ENCODE peak calls at places on chromosome 21, in five cellular contexts. One of them, this sample, is unnamed.

GRCh38 chr21:35829014-35829525 is 231.3 kb downstream of the SETD4 start:
- DNase-seq in astrocyte of the spinal cord: no peak
- DNase-seq in stomach: no peak
- DNase-seq in fibroblast of the aortic adventitia: no peak
- DNase-seq in fibroblast of lung: no peak
- DNase-seq in this sample: no peak

GRCh38 chr21:35316933-35317332 is 267.8 kb upstream of the RUNX1 start:
- DNase-seq in astrocyte of the spinal cord: peak; percentile 14
- DNase-seq in stomach: no peak
- DNase-seq in fibroblast of the aortic adventitia: peak; percentile 97
- DNase-seq in fibroblast of lung: peak; percentile 87
- DNase-seq in this sample: no peak

GRCh38 chr21:35853321-35853922 is 206.9 kb downstream of the SETD4 start:
- DNase-seq in astrocyte of the spinal cord: no peak
- DNase-seq in stomach: no peak
- DNase-seq in fibroblast of the aortic adventitia: no peak
- DNase-seq in fibroblast of lung: no peak
- DNase-seq in this sample: peak; percentile 27

GRCh38 chr21:42542196-42542595 is 28.5 kb downstream of the SLC37A1 start:
- DNase-seq in astrocyte of the spinal cord: no peak
- DNase-seq in stomach: no peak
- DNase-seq in fibroblast of the aortic adventitia: no peak
- DNase-seq in fibroblast of lung: no peak
- DNase-seq in this sample: no peak

GRCh38 chr21:46402421-46402820 is 56.3 kb upstream of the DIP2A start:
- DNase-seq in astrocyte of the spinal cord: no peak
- DNase-seq in stomach: no peak
- DNase-seq in fibroblast of the aortic adventitia: no peak
- DNase-seq in fibroblast of lung: no peak
- DNase-seq in this sample: no peak

GRCh38 chr21:28822882-28823335 is 169.8 kb downstream of the LTN1 start:
- DNase-seq in astrocyte of the spinal cord: no peak
- DNase-seq in stomach: no peak
- DNase-seq in fibroblast of the aortic adventitia: peak; percentile 64
- DNase-seq in fibroblast of lung: peak; percentile 28
- DNase-seq in this sample: peak; percentile 77

GRCh38 chr21:42657676-42658319 is 4.4 kb downstream of the PDE9A start:
- DNase-seq in astrocyte of the spinal cord: no peak
- DNase-seq in stomach: no peak
- DNase-seq in fibroblast of the aortic adventitia: no peak
- DNase-seq in fibroblast of lung: no peak
- DNase-seq in this sample: no peak

GRCh38 chr21:28723666-28724065 is 269.0 kb downstream of the LTN1 start:
- DNase-seq in astrocyte of the spinal cord: no peak
- DNase-seq in stomach: no peak
- DNase-seq in fibroblast of the aortic adventitia: no peak
- DNase-seq in fibroblast of lung: no peak
- DNase-seq in this sample: no peak

GRCh38 chr21:28633803-28634572 is 358.7 kb downstream of the LTN1 start:
- DNase-seq in astrocyte of the spinal cord: peak; percentile 83
- DNase-seq in stomach: no peak
- DNase-seq in fibroblast of the aortic adventitia: peak; percentile 99
- DNase-seq in fibroblast of lung: peak; percentile 93
- DNase-seq in this sample: peak; percentile 88

GRCh38 chr21:17798796-17799195 is 20.4 kb downstream of the C21orf91 start:
- DNase-seq in astrocyte of the spinal cord: no peak
- DNase-seq in stomach: no peak
- DNase-seq in fibroblast of the aortic adventitia: peak; percentile 11
- DNase-seq in fibroblast of lung: peak; percentile 40
- DNase-seq in this sample: no peak

GRCh38 chr21:10463156-10463555 is 58.2 kb upstream of the TPTE start:
- DNase-seq in astrocyte of the spinal cord: no peak
- DNase-seq in stomach: no peak
- DNase-seq in fibroblast of the aortic adventitia: no peak
- DNase-seq in fibroblast of lung: no peak
- DNase-seq in this sample: no peak

GRCh38 chr21:29155118-29155932 is 24.9 kb downstream of the MAP3K7CL start:
- DNase-seq in astrocyte of the spinal cord: peak; percentile 70
- DNase-seq in stomach: no peak
- DNase-seq in fibroblast of the aortic adventitia: peak; percentile 97
- DNase-seq in fibroblast of lung: peak; percentile 95
- DNase-seq in this sample: peak; percentile 64

GRCh38 chr21:15687208-15687607 is 42.6 kb upstream of the USP25 start:
- DNase-seq in astrocyte of the spinal cord: no peak
- DNase-seq in stomach: no peak
- DNase-seq in fibroblast of the aortic adventitia: no peak
- DNase-seq in fibroblast of lung: peak; percentile 60
- DNase-seq in this sample: peak; percentile 51

GRCh38 chr21:35204125-35204524 is 155.0 kb upstream of the RUNX1 start:
- DNase-seq in astrocyte of the spinal cord: peak; percentile 46
- DNase-seq in stomach: no peak
- DNase-seq in fibroblast of the aortic adventitia: no peak
- DNase-seq in fibroblast of lung: peak; percentile 81
- DNase-seq in this sample: no peak

GRCh38 chr21:24225432-24225831 is 1381.8 kb downstream of the MRPL39 start:
- DNase-seq in astrocyte of the spinal cord: peak; percentile 50
- DNase-seq in stomach: no peak
- DNase-seq in fibroblast of the aortic adventitia: no peak
- DNase-seq in fibroblast of lung: peak; percentile 40
- DNase-seq in this sample: no peak

GRCh38 chr21:16071082-16071481 is 341.3 kb downstream of the USP25 start:
- DNase-seq in astrocyte of the spinal cord: peak; percentile 64
- DNase-seq in stomach: no peak
- DNase-seq in fibroblast of the aortic adventitia: peak; percentile 53
- DNase-seq in fibroblast of lung: peak; percentile 94
- DNase-seq in this sample: peak; percentile 46

GRCh38 chr21:29499734-29500343 is 201.1 kb downstream of the BACH1 start:
- DNase-seq in astrocyte of the spinal cord: peak; percentile 26
- DNase-seq in stomach: no peak
- DNase-seq in fibroblast of the aortic adventitia: no peak
- DNase-seq in fibroblast of lung: peak; percentile 13
- DNase-seq in this sample: peak; percentile 39

GRCh38 chr21:15289896-15290841 is 225.4 kb upstream of the NRIP1 start:
- DNase-seq in astrocyte of the spinal cord: no peak
- DNase-seq in stomach: peak; percentile 76
- DNase-seq in fibroblast of the aortic adventitia: no peak
- DNase-seq in fibroblast of lung: no peak
- DNase-seq in this sample: no peak

GRCh38 chr21:34544032-34544496 is 32.1 kb upstream of the KCNE1 start:
- DNase-seq in astrocyte of the spinal cord: peak; percentile 72
- DNase-seq in stomach: peak; percentile 88
- DNase-seq in fibroblast of the aortic adventitia: peak; percentile 81
- DNase-seq in fibroblast of lung: peak; percentile 77
- DNase-seq in this sample: peak; percentile 64

GRCh38 chr21:32515869-32516268 is 69.5 kb downstream of the TCP10L start:
- DNase-seq in astrocyte of the spinal cord: peak; percentile 47
- DNase-seq in stomach: no peak
- DNase-seq in fibroblast of the aortic adventitia: peak; percentile 78
- DNase-seq in fibroblast of lung: peak; percentile 42
- DNase-seq in this sample: no peak

GRCh38 chr21:29232601-29233541 is 65.9 kb upstream of the BACH1 start:
- DNase-seq in astrocyte of the spinal cord: peak; percentile 67
- DNase-seq in stomach: no peak
- DNase-seq in fibroblast of the aortic adventitia: peak; percentile 61
- DNase-seq in fibroblast of lung: peak; percentile 77
- DNase-seq in this sample: peak; percentile 61

GRCh38 chr21:14120091-14120734 is 90.5 kb downstream of the LIPI start:
- DNase-seq in astrocyte of the spinal cord: no peak
- DNase-seq in stomach: peak; percentile 53
- DNase-seq in fibroblast of the aortic adventitia: no peak
- DNase-seq in fibroblast of lung: no peak
- DNase-seq in this sample: peak; percentile 4

GRCh38 chr21:17585875-17586450 is 26.7 kb downstream of the BTG3 start:
- DNase-seq in astrocyte of the spinal cord: peak; percentile 67
- DNase-seq in stomach: no peak
- DNase-seq in fibroblast of the aortic adventitia: peak; percentile 80
- DNase-seq in fibroblast of lung: peak; percentile 36
- DNase-seq in this sample: peak; percentile 48

GRCh38 chr21:15159382-15160020 is 94.7 kb upstream of the NRIP1 start:
- DNase-seq in astrocyte of the spinal cord: peak; percentile 12
- DNase-seq in stomach: no peak
- DNase-seq in fibroblast of the aortic adventitia: peak; percentile 37
- DNase-seq in fibroblast of lung: peak; percentile 48
- DNase-seq in this sample: no peak

GRCh38 chr21:19807231-19807630 is 1191.0 kb upstream of the NCAM2 start:
- DNase-seq in astrocyte of the spinal cord: no peak
- DNase-seq in stomach: no peak
- DNase-seq in fibroblast of the aortic adventitia: no peak
- DNase-seq in fibroblast of lung: no peak
- DNase-seq in this sample: no peak

GRCh38 chr21:35593000-35593502 is 467.3 kb downstream of the SETD4 start:
- DNase-seq in astrocyte of the spinal cord: peak; percentile 77
- DNase-seq in stomach: no peak
- DNase-seq in fibroblast of the aortic adventitia: peak; percentile 77
- DNase-seq in fibroblast of lung: peak; percentile 81
- DNase-seq in this sample: peak; percentile 38

GRCh38 chr21:34889537-34890257 is 159.4 kb downstream of the RUNX1 start:
- DNase-seq in astrocyte of the spinal cord: peak; percentile 80
- DNase-seq in stomach: peak; percentile 86
- DNase-seq in fibroblast of the aortic adventitia: peak; percentile 82
- DNase-seq in fibroblast of lung: peak; percentile 80
- DNase-seq in this sample: peak; percentile 69

DNA sequence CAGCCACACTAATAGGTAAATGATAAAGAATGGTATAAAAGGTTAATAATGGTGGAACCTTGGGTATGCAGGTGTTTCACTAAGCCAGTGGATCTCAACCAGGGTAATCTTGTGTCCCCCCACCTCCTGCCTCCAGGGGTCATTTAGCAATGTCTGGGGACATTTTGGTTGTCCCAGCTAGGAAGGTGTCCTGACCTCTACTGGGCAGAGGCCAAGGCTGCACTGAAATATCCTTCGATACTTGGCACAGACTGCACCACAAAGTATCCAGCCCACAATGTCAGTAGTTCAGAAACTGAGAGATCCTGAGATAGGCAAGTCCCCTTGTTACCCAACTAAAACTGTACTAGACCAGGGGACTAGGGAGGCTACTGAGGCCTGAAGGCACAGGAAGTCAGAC is 113.6 kb upstream of the TIAM1 start:
- DNase-seq in astrocyte of the spinal cord: no peak
- DNase-seq in stomach: no peak
- DNase-seq in fibroblast of the aortic adventitia: no peak
- DNase-seq in fibroblast of lung: no peak
- DNase-seq in this sample: no peak
- TF ChIP-seq CTCF in astrocyte of the spinal cord: peak; percentile 8
- TF ChIP-seq CTCF in stomach: no peak
- TF ChIP-seq CTCF in fibroblast of the aortic adventitia: no peak
- TF ChIP-seq CTCF in fibroblast of lung: no peak
- TF ChIP-seq CTCF in this sample: no peak

DNA sequence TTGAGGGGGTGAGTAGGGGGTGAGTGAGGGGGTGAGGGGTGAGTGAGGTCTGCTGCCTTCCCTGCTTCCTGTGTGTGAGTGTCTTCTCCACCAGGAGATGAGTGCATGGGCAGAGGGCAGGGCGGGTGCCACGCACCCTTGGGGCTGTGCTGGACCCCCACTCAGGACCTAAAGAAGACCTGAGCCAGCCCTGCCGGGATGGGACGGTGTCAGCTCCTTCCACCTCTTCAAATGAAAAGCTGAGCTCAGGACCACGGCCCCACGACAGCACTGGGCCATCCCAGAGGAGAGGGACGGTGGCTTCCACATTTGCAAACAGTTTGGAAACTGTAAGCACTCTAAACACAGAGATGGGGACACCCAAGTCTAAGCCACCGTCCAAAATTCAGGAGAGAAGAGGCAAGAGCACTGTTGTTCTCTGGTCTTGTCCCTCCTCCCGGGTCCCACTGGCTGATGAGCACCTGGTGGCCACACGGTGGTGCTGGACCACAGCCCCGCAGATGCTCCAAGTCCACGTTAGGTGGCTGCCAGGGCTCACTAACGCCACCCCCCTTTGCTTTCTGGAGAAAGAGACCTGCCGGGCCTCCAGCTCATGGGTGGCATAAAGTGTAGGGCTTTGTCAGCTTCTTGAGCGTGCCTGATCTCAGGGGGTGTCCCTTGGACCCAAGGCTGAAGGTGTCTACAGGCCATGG is 32.1 kb downstream of the TMPRSS2 start:
- DNase-seq in astrocyte of the spinal cord: no peak
- DNase-seq in stomach: no peak
- DNase-seq in fibroblast of the aortic adventitia: no peak
- DNase-seq in fibroblast of lung: no peak
- DNase-seq in this sample: no peak
- TF ChIP-seq CTCF in astrocyte of the spinal cord: no peak
- TF ChIP-seq CTCF in stomach: no peak
- TF ChIP-seq CTCF in fibroblast of the aortic adventitia: no peak
- TF ChIP-seq CTCF in fibroblast of lung: no peak
- TF ChIP-seq CTCF in this sample: no peak

GRCh38 chr21:43948740-43949498 is 63.2 kb upstream of the TRAPPC10 start:
- DNase-seq in astrocyte of the spinal cord: no peak
- DNase-seq in stomach: no peak
- DNase-seq in fibroblast of the aortic adventitia: no peak
- DNase-seq in fibroblast of lung: no peak
- DNase-seq in this sample: no peak
- TF ChIP-seq CTCF in astrocyte of the spinal cord: no peak
- TF ChIP-seq CTCF in stomach: no peak
- TF ChIP-seq CTCF in fibroblast of the aortic adventitia: no peak
- TF ChIP-seq CTCF in fibroblast of lung: no peak
- TF ChIP-seq CTCF in this sample: no peak

GRCh38 chr21:26845750-26846035 is 484 bp upstream of the ADAMTS1 start:
- DNase-seq in astrocyte of the spinal cord: no peak
- DNase-seq in stomach: no peak
- DNase-seq in fibroblast of the aortic adventitia: no peak
- DNase-seq in fibroblast of lung: no peak
- DNase-seq in this sample: no peak

GRCh38 chr21:26846036-26846931 is 1.1 kb upstream of the ADAMTS1 start:
- DNase-seq in astrocyte of the spinal cord: peak; percentile 71
- DNase-seq in stomach: peak; percentile 56
- DNase-seq in fibroblast of the aortic adventitia: peak; percentile 85
- DNase-seq in fibroblast of lung: peak; percentile 65
- DNase-seq in this sample: peak; percentile 76

GRCh38 chr21:26843912-26844257 is 1.3 kb downstream of the ADAMTS1 start:
- DNase-seq in astrocyte of the spinal cord: peak; percentile 87
- DNase-seq in stomach: no peak
- DNase-seq in fibroblast of the aortic adventitia: peak; percentile 42
- DNase-seq in fibroblast of lung: peak; percentile 89
- DNase-seq in this sample: peak; percentile 76

GRCh38 chr21:26844258-26845065 is 747 bp downstream of the ADAMTS1 start:
- DNase-seq in astrocyte of the spinal cord: peak; percentile 63
- DNase-seq in stomach: no peak
- DNase-seq in fibroblast of the aortic adventitia: peak; percentile 34
- DNase-seq in fibroblast of lung: peak; percentile 56
- DNase-seq in this sample: peak; percentile 52

DNA sequence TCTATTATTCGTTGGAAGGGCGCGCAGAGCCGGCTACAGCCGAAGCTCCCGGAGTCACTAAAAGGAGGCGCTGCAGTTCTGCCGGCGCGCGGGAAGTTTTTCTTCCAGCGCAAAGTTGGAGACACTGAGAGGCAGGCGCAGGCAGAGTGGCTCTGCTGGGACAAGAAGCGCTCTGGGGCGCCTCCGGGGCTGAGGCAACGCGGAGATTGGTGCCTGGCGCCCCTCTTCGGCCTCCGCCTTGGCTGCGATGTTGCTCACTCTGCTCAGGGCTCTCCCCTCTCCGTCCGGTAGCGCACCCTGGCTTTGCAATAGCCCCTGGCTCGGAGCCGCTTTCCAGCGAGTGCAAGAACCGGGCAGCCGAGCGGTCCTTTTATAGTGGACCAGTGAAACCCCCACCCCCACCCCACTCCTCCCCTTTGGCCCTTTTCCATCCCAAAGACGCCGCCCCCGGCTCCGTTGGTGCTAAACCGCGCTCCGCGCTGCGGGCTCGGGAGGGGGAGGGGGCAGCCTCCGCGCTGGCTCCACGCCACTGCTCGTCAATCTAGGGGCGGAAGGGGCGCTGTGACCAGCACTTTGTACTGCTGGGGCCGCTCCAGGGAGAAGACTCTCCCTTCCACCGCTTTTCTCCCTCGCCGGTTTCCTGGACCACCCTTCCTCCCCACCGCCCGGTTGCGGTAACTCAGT is at the start of gene ADAMTS1:
- DNase-seq in astrocyte of the spinal cord: peak; percentile 86
- DNase-seq in stomach: peak; percentile 71
- DNase-seq in fibroblast of the aortic adventitia: peak; percentile 96
- DNase-seq in fibroblast of lung: peak; percentile 70
- DNase-seq in this sample: peak; percentile 94
- TF ChIP-seq CTCF in astrocyte of the spinal cord: peak; percentile 10
- TF ChIP-seq CTCF in stomach: no peak
- TF ChIP-seq CTCF in fibroblast of the aortic adventitia: peak; percentile 20
- TF ChIP-seq CTCF in fibroblast of lung: no peak
- TF ChIP-seq CTCF in this sample: peak; percentile 20

This sample was measured in HFFc6.